ENCODE peak calls at places on chromosomes 4 and X, in nine cellular contexts. I is stimulated activated CD8-positive, alpha-beta memory T cell treated with anti-CD3 and anti-CD28 coated beads, Interleukin-4, amount 100 ng/mL, for 4 hours; L is HFFc6; Q is AML-193; D is kidney glomerular epithelial cell; E is caudate nucleus; G is transverse colon; B is LHCN-M2; U is DND-41. F is an unnamed sample.

GRCh38 chr4:3486556-3487270 is 23.6 kb downstream of the DOK7 start:
- DNase-seq in G (no peak), I (no peak), L (no peak), E (peak), B (peak), Q (no peak), U (no peak), D (no peak), F (no peak)

GRCh38 chr4:1009647-1010521 is 1.5 kb upstream of the FGFRL1 start:
- DNase-seq in D (peak), L (no peak), U (no peak), I (peak), G (peak), E (no peak), Q (peak), B (peak), F (peak)

GRCh38 chrX:33434256-33435092 is 223.1 kb upstream of the DMD start:
- DNase-seq in D (peak), I (no peak), Q (no peak), L (peak), G (peak), E (no peak), B (peak), U (peak), F (no peak)

GRCh38 chr4:81592698-81593097 is 121.0 kb upstream of the RASGEF1B start:
- DNase-seq in D (no peak), E (no peak), B (no peak), Q (no peak), U (no peak), I (no peak), G (no peak), L (no peak), F (no peak)

GRCh38 chrX:141467442-141467841 is 117.1 kb downstream of the SPANXA1 start:
- DNase-seq in G (no peak), U (no peak), L (no peak), Q (no peak), B (peak), E (no peak), D (no peak), I (no peak), F (no peak)

GRCh38 chr4:87697272-87697671 is 47.2 kb downstream of the DMP1 start:
- DNase-seq in D (no peak), L (no peak), B (no peak), E (no peak), Q (no peak), G (no peak), U (no peak), I (no peak), F (no peak)

GRCh38 chr4:42123071-42123644 is 29.3 kb downstream of the BEND4 start:
- DNase-seq in B (no peak), U (no peak), E (no peak), Q (no peak), D (peak), I (no peak), L (no peak), G (no peak), F (no peak)

GRCh38 chrX:141641138-141641537 is 51.6 kb downstream of the SPANXA2 start:
- DNase-seq in L (no peak), U (no peak), E (no peak), Q (no peak), I (no peak), B (no peak), G (no peak), D (no peak), F (no peak)

GRCh38 chr4:168218663-168219062 is 99.9 kb downstream of the DDX60 start:
- DNase-seq in E (no peak), L (peak), D (peak), U (no peak), B (peak), I (no peak), Q (no peak), G (no peak), F (no peak)

F was measured in activated CD8-positive, alpha-beta memory T cell treated with anti-CD3 and anti-CD28 coated beads for 1 hour.